ENCODE peak calls at places on chromosomes 16 and 17, in five cellular contexts. A is K562, L is GOT3, S is T-cell, G is AG20443. X is an unnamed sample.

GRCh38 chr17:17985555-17985954 is 12.9 kb downstream of the DRC3 start:
- DNase-seq in G (no peak), A (peak), S (no peak), L (no peak), X (peak)

GRCh38 chr17:32943647-32944191 is 15.8 kb downstream of the TMEM98 start:
- DNase-seq in A (no peak), S (no peak), G (peak), L (no peak), X (no peak)

GRCh38 chr16:2365895-2366294 is 25.4 kb upstream of the ABCA3 start:
- DNase-seq in A (no peak), S (no peak), L (no peak), G (peak), X (no peak)

GRCh38 chr16:86722970-86723369 is 144.6 kb downstream of the FOXL1 start:
- DNase-seq in L (no peak), S (no peak), G (peak), A (no peak), X (no peak)

GRCh38 chr17:34177642-34178041 is 77.4 kb upstream of the CCL2 start:
- DNase-seq in G (peak), S (no peak), L (no peak), A (no peak), X (no peak)

GRCh38 chr16:46582313-46582712 is 38.9 kb downstream of the SHCBP1 start:
- DNase-seq in A (peak), G (no peak), S (no peak), L (no peak), X (peak)

GRCh38 chr16:87077750-87078127 is 239.5 kb downstream of the C16orf95 start:
- DNase-seq in S (no peak), A (no peak), L (no peak), G (no peak), X (no peak)

GRCh38 chr17:33242725-33243124 is 50.4 kb downstream of the ASIC2 start:
- DNase-seq in S (no peak), G (no peak), A (no peak), L (no peak), X (no peak)

GRCh38 chr17:80827646-80828643 is 163.7 kb upstream of the CHMP6 start:
- DNase-seq in A (no peak), L (no peak), S (no peak), G (no peak), X (no peak)

GRCh38 chr17:40432864-40433528 is 10.3 kb upstream of the IGFBP4 start:
- DNase-seq in G (peak), S (no peak), A (peak), L (no peak), X (no peak)

GRCh38 chr16:58730724-58731370 is 3.3 kb downstream of the GOT2 start:
- DNase-seq in L (no peak), A (no peak), G (no peak), S (no peak), X (no peak)

GRCh38 chr17:48240562-48241130 is 133.1 kb downstream of the SNX11 start:
- DNase-seq in G (no peak), S (no peak), L (no peak), A (peak), X (no peak)

GRCh38 chr16:71675380-71675779 is 49.1 kb downstream of the PHLPP2 start:
- DNase-seq in S (no peak), G (no peak), L (no peak), A (no peak), X (no peak)

GRCh38 chr17:15742051-15742795 is 10.1 kb downstream of the TBC1D26 start:
- DNase-seq in A (no peak), S (no peak), L (no peak), G (no peak), X (no peak)

GRCh38 chr17:82019905-82020873 is 2.5 kb downstream of the CENPX start:
- DNase-seq in A (peak), L (no peak), S (peak), G (peak), X (peak)

GRCh38 chr17:74042744-74043486 is 160.6 kb upstream of the RPL38 start:
- DNase-seq in G (peak), L (peak), S (no peak), A (peak), X (no peak)

GRCh38 chr17:64097196-64097936 is 32.6 kb downstream of the ERN1 start:
- DNase-seq in G (peak), L (no peak), S (no peak), A (no peak), X (no peak)

GRCh38 chr17:15945493-15946209 is 721 bp downstream of the ADORA2B start:
- DNase-seq in A (peak), G (peak), S (no peak), L (no peak), X (peak)

GRCh38 chr16:9366048-9366969 is 274.9 kb downstream of the HAPSTR1 start:
- DNase-seq in G (no peak), L (no peak), A (no peak), S (no peak), X (no peak)

GRCh38 chr17:72682597-72682996 is 409.9 kb downstream of the SLC39A11 start:
- DNase-seq in A (no peak), L (no peak), S (no peak), G (no peak), X (no peak)

GRCh38 chr16:88408561-88408960 is 25.8 kb downstream of the ZNF469 start:
- DNase-seq in G (no peak), L (no peak), S (no peak), A (no peak), X (no peak)

GRCh38 chr17:43212641-43213490 is 1.2 kb downstream of the TMEM106A start:
- DNase-seq in G (no peak), L (no peak), A (no peak), S (no peak), X (peak)

GRCh38 chr17:4205917-4206316 is 57.9 kb downstream of the ANKFY1 start:
- DNase-seq in S (no peak), G (no peak), L (no peak), A (no peak), X (no peak)

GRCh38 chr16:11303405-11304138 is 22.4 kb upstream of the PRM1 start:
- DNase-seq in L (no peak), A (peak), S (no peak), G (no peak), X (no peak)

GRCh38 chr16:28556914-28557320 is 3.2 kb downstream of the SGF29 start:
- DNase-seq in G (no peak), S (no peak), L (no peak), A (no peak), X (no peak)

GRCh38 chr17:30405161-30405560 is 26.4 kb downstream of the CPD start:
- DNase-seq in G (no peak), S (no peak), L (no peak), A (no peak), X (no peak)

GRCh38 chr16:70646260-70647241 is at the start of gene IL34:
- DNase-seq in A (no peak), G (peak), S (no peak), L (no peak), X (no peak)

GRCh38 chr16:57998484-57998883 is 2.0 kb downstream of the ZNF319 start:
- DNase-seq in G (no peak), S (peak), A (peak), L (no peak), X (no peak)

GRCh38 chr17:77693776-77694175 is 264.7 kb upstream of the TNRC6C start:
- DNase-seq in S (no peak), A (no peak), L (no peak), G (no peak), X (no peak)

GRCh38 chr17:74528491-74529199 is 2.6 kb downstream of the CD300LB start:
- DNase-seq in G (peak), S (peak), A (no peak), L (no peak), X (no peak)

X was measured in OCI-M1.